ENCODE peak calls at places on chromosomes 5 and 9, in four cellular contexts. R is aorta, S is upper lobe of right lung, P is mucosa of gallbladder. Y is an unnamed sample.

GRCh38 chr9:5559659-5560058 is 49.3 kb downstream of the PDCD1LG2 start:
- DNase-seq in S (no peak), P (no peak), R (no peak), Y (no peak)

GRCh38 chr5:114055318-114055788 is 306.5 kb upstream of the KCNN2 start:
- DNase-seq in S (peak), R (peak), P (peak), Y (no peak)

GRCh38 chr5:142108432-142109355 is at the start of gene NDFIP1:
- DNase-seq in P (peak), S (peak), R (peak), Y (peak)

GRCh38 chr5:93438124-93438523 is 142.9 kb downstream of the NR2F1-AS1 start:
- DNase-seq in R (no peak), S (no peak), P (no peak), Y (no peak)

GRCh38 chr5:14743601-14744295 is 79.2 kb downstream of the OTULIN start:
- DNase-seq in P (no peak), R (no peak), S (no peak), Y (no peak)

GRCh38 chr5:86918246-86918645 is 300.5 kb downstream of the COX7C start:
- DNase-seq in S (no peak), P (no peak), R (no peak), Y (no peak)

GRCh38 chr5:139177809-139178581 is 20.2 kb downstream of the SIL1 start:
- DNase-seq in R (peak), S (no peak), P (no peak), Y (no peak)

GRCh38 chr5:151222769-151223446 is 984 bp downstream of the CCDC69 start:
- DNase-seq in R (peak), S (peak), P (peak), Y (peak)

GRCh38 chr9:759541-759940 is 82.0 kb upstream of the DMRT1 start:
- DNase-seq in S (no peak), R (no peak), P (no peak), Y (no peak)

GRCh38 chr9:35914307-35914807 is 5.1 kb downstream of the SPAAR start:
- DNase-seq in P (peak), R (peak), S (peak), Y (peak)

GRCh38 chr9:137267933-137268355 is 9.6 kb upstream of the TOR4A start:
- DNase-seq in P (no peak), S (no peak), R (no peak), Y (no peak)

GRCh38 chr5:139919308-139919707 is 123.7 kb downstream of the PSD2 start:
- DNase-seq in P (no peak), R (no peak), S (no peak), Y (no peak)

GRCh38 chr9:106075991-106076390 is 381.6 kb downstream of the TMEM38B start:
- DNase-seq in P (no peak), S (no peak), R (no peak), Y (no peak)

GRCh38 chr5:538271-538771 is 14.1 kb upstream of the SLC9A3 start:
- DNase-seq in R (peak), P (no peak), S (peak), Y (peak)

GRCh38 chr9:38120961-38121360 is 51.9 kb upstream of the SHB start:
- DNase-seq in P (no peak), S (peak), R (no peak), Y (no peak)

GRCh38 chr9:105656131-105656921 is 5.9 kb upstream of the TAL2 start:
- DNase-seq in S (no peak), R (no peak), P (no peak), Y (no peak)

GRCh38 chr5:89418821-89419085 is 535.8 kb upstream of the MEF2C start:
- DNase-seq in S (no peak), P (no peak), R (no peak), Y (no peak)

GRCh38 chr9:76400534-76401096 is 6.4 kb upstream of the RFK start:
- DNase-seq in P (no peak), R (no peak), S (no peak), Y (no peak)

GRCh38 chr5:25091917-25092316 is 447.1 kb upstream of the CDH10 start:
- DNase-seq in S (no peak), P (no peak), R (no peak), Y (no peak)

GRCh38 chr5:159231167-159231566 is 21.8 kb upstream of the RNF145 start:
- DNase-seq in R (no peak), P (no peak), S (no peak), Y (no peak)

GRCh38 chr5:43425965-43426364 is 13.8 kb upstream of the CCL28 start:
- DNase-seq in S (no peak), R (peak), P (peak), Y (no peak)

GRCh38 chr9:9893837-9894236 is 719.0 kb downstream of the PTPRD start:
- DNase-seq in R (no peak), P (no peak), S (no peak), Y (no peak)